ENCODE peak calls at places on chromosomes 11 and 22, in seven cellular contexts. O is endothelial cell, Q is NT2/D1, L is glutamatergic neuron, P is astrocyte of the spinal cord, V is HCEC 1CT, B is GM03348. C is an unnamed sample.

GRCh38 chr11:83326326-83326725 is 40.2 kb upstream of the CCDC90B start:
- DNase-seq in O (no peak), Q (no peak), L (no peak), P (no peak), V (no peak), B (no peak), C (no peak)

GRCh38 chr11:46369458-46370152 is 11.9 kb upstream of the MDK start:
- DNase-seq in O (peak), Q (no peak), L (peak), P (peak), V (peak), B (peak), C (peak)

GRCh38 chr11:126914941-126915340 is 85.6 kb downstream of the KIRREL3 start:
- DNase-seq in O (no peak), Q (no peak), L (no peak), P (peak), V (peak), B (peak), C (peak)

GRCh38 chr11:613369-613968 is 2.3 kb downstream of the IRF7 start:
- DNase-seq in O (no peak), Q (peak), L (peak), P (no peak), V (no peak), B (peak), C (peak)

GRCh38 chr11:14373941-14374646 is 15.1 kb upstream of the RRAS2 start:
- DNase-seq in O (no peak), Q (no peak), L (no peak), P (peak), V (peak), B (peak), C (peak)

GRCh38 chr22:40588726-40589125 is 47.8 kb downstream of the MRTFA start:
- DNase-seq in O (no peak), Q (no peak), L (no peak), P (no peak), V (peak), B (no peak), C (peak)

GRCh38 chr11:14677146-14677545 is 33.5 kb downstream of the PDE3B start:
- DNase-seq in O (no peak), Q (no peak), L (no peak), P (no peak), V (no peak), B (no peak), C (no peak)

GRCh38 chr11:45089251-45089650 is 57.2 kb upstream of the PRDM11 start:
- DNase-seq in O (no peak), Q (no peak), L (no peak), P (peak), V (peak), B (peak), C (peak)

GRCh38 chr11:75140269-75141138 is 10.4 kb upstream of the SLCO2B1 start:
- DNase-seq in O (peak), Q (peak), L (peak), P (peak), V (peak), B (peak), C (peak)

GRCh38 chr11:22431074-22431473 is 92.9 kb downstream of the SLC17A6 start:
- DNase-seq in O (no peak), Q (no peak), L (no peak), P (no peak), V (no peak), B (no peak), C (no peak)

GRCh38 chr11:61917357-61918109 is at the start of gene RAB3IL1:
- DNase-seq in O (peak), Q (peak), L (peak), P (no peak), V (no peak), B (peak), C (peak)

GRCh38 chr22:31753005-31753633 is 700 bp upstream of the DEPDC5 start:
- DNase-seq in O (peak), Q (no peak), L (peak), P (peak), V (no peak), B (peak), C (no peak)

GRCh38 chr11:2374456-2375201 is 2.5 kb upstream of the CD81 start:
- DNase-seq in O (no peak), Q (no peak), L (no peak), P (no peak), V (no peak), B (no peak), C (no peak)

GRCh38 chr11:115409691-115410220 is 94.5 kb downstream of the CADM1 start:
- DNase-seq in O (no peak), Q (peak), L (no peak), P (peak), V (no peak), B (no peak), C (no peak)

GRCh38 chr11:117302228-117302627 is 11.1 kb downstream of the BACE1-AS start:
- DNase-seq in O (no peak), Q (no peak), L (no peak), P (no peak), V (no peak), B (no peak), C (no peak)

GRCh38 chr11:63635762-63636465 is 21.7 kb upstream of the PLAAT3 start:
- DNase-seq in O (peak), Q (peak), L (peak), P (peak), V (peak), B (peak), C (peak)

GRCh38 chr11:2781413-2782274 is 81.8 kb upstream of the KCNQ1OT1 start:
- DNase-seq in O (peak), Q (no peak), L (peak), P (peak), V (no peak), B (no peak), C (no peak)

GRCh38 chr22:17706451-17706900 is 67.8 kb downstream of the BID start:
- DNase-seq in O (peak), Q (peak), L (no peak), P (peak), V (peak), B (peak), C (peak)

GRCh38 chr11:14445542-14446530 is 53.8 kb downstream of the COPB1 start:
- DNase-seq in O (no peak), Q (no peak), L (no peak), P (peak), V (peak), B (peak), C (peak)

GRCh38 chr11:16778286-16778685 is 39.8 kb downstream of the C11orf58 start:
- DNase-seq in O (no peak), Q (no peak), L (no peak), P (no peak), V (no peak), B (no peak), C (no peak)

GRCh38 chr11:99368579-99368978 is 347.8 kb downstream of the CNTN5 start:
- DNase-seq in O (no peak), Q (no peak), L (no peak), P (peak), V (peak), B (no peak), C (no peak)

GRCh38 chr11:3148990-3149851 is 15.9 kb downstream of the OSBPL5 start:
- DNase-seq in O (no peak), Q (no peak), L (no peak), P (no peak), V (no peak), B (no peak), C (no peak)

GRCh38 chr11:10728779-10729472 is 22.1 kb upstream of the CTR9 start:
- DNase-seq in O (peak), Q (peak), L (peak), P (no peak), V (peak), B (peak), C (peak)

GRCh38 chr11:12031856-12032526 is 23.6 kb upstream of the DKK3 start:
- DNase-seq in O (no peak), Q (no peak), L (no peak), P (no peak), V (no peak), B (no peak), C (no peak)

GRCh38 chr22:24244144-24244787 is 616 bp downstream of the GGT5 start:
- DNase-seq in O (no peak), Q (no peak), L (peak), P (peak), V (peak), B (peak), C (peak)

GRCh38 chr11:118715837-118716260 is 36.4 kb upstream of the TREH start:
- DNase-seq in O (no peak), Q (peak), L (no peak), P (no peak), V (no peak), B (peak), C (no peak)

GRCh38 chr22:21573750-21574494 is 6.4 kb downstream of the UBE2L3 start:
- DNase-seq in O (no peak), Q (no peak), L (no peak), P (no peak), V (no peak), B (no peak), C (no peak)

GRCh38 chr22:43412808-43413785 is 1.3 kb downstream of the MPPED1 start:
- DNase-seq in O (no peak), Q (no peak), L (no peak), P (no peak), V (no peak), B (no peak), C (no peak)

GRCh38 chr11:32968541-32968940 is 47.1 kb upstream of the DEPDC7 start:
- DNase-seq in O (no peak), Q (no peak), L (no peak), P (no peak), V (no peak), B (no peak), C (no peak)

GRCh38 chr11:119888119-119888518 is 159.1 kb upstream of the NECTIN1 start:
- DNase-seq in O (no peak), Q (no peak), L (no peak), P (no peak), V (no peak), B (no peak), C (peak)